ENCODE peak calls at places on chromosomes 13 and 19, in four cellular contexts. K, Z, D and V are unnamed samples.

GRCh38 chr13:102724923-102725322 is 30.1 kb upstream of the METTL21C start:
- DNase-seq in K (no peak), Z (peak; percentile 93), D (peak; percentile 24), V (peak; percentile 10)

GRCh38 chr19:12790628-12791344 is 500 bp upstream of the JUNB start:
- DNase-seq in K (no peak), Z (peak; percentile 14), D (no peak), V (no peak)

GRCh38 chr19:17488593-17489391 is 18.5 kb downstream of the SLC27A1 start:
- DNase-seq in K (peak; percentile 93), Z (peak; percentile 43), D (no peak), V (peak; percentile 88)

GRCh38 chr19:16620018-16620417 is 8.0 kb downstream of the MED26 start:
- DNase-seq in K (no peak), Z (no peak), D (no peak), V (no peak)

GRCh38 chr13:93758575-93758974 is 532.0 kb downstream of the GPC6 start:
- DNase-seq in K (no peak), Z (peak; percentile 25), D (peak; percentile 57), V (no peak)

GRCh38 chr13:113630296-113630695 is 27.7 kb downstream of the ATP4B start:
- DNase-seq in K (peak; percentile 15), Z (no peak), D (no peak), V (no peak)

GRCh38 chr19:1799695-1800342 is 12.3 kb downstream of the ATP8B3 start:
- DNase-seq in K (no peak), Z (no peak), D (no peak), V (no peak)

GRCh38 chr13:29886446-29886845 is 36.0 kb upstream of the UBL3 start:
- DNase-seq in K (no peak), Z (no peak), D (no peak), V (no peak)

GRCh38 chr19:43667524-43668405 is 2.2 kb downstream of the PLAUR start:
- DNase-seq in K (no peak), Z (no peak), D (peak; percentile 20), V (no peak)

DNA sequence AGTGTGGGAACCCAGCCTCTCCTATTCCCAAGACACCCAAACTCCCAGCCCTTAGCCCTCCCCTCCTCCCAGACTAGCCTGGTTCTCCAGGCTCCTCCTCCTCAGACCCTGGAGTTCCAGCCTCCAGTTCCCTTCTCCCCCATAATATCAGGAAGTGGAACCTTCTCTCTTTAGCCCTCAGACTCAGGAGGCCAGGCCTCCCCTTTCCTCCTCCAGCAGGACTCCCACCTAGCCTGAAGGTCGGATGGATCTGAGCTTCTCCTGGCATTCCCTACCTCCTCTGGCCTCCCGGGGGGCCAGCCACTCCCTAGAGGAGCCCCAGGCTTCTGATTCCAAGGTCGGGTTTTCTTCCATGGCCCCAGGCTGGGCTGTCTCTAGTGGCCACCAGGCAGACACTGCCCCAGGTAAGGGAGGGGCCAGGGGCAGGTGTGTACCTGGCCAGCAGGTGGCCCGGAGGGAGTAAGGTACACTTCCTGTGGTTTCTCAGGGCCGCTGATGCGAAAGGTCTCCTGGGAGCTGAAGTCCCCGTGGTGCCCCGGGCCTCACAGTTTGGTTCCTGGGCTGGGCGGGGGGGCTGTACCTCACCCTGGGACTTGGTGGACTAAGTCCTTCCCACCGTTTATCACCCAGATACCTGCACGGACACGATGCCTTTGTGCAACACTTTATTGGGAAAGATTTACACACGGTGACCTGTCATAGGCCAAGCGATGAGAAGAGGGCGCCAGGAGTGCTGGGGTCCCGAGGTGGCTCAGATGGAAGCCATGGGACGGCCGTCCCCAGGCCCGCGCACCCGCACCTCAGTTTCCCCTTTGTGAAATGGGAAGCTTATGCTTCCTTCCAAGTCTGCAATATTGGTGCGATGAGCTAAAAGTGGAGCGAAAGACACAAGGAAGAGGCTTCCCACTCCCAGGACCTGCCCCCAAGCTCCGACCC is at the start of gene TMC4:
- DNase-seq in K (peak; percentile 88), Z (peak; percentile 77), D (no peak), V (no peak)
- TF ChIP-seq CTCF in K (peak; percentile 93), Z (peak; percentile 31), D (no peak), V (no peak)

DNA sequence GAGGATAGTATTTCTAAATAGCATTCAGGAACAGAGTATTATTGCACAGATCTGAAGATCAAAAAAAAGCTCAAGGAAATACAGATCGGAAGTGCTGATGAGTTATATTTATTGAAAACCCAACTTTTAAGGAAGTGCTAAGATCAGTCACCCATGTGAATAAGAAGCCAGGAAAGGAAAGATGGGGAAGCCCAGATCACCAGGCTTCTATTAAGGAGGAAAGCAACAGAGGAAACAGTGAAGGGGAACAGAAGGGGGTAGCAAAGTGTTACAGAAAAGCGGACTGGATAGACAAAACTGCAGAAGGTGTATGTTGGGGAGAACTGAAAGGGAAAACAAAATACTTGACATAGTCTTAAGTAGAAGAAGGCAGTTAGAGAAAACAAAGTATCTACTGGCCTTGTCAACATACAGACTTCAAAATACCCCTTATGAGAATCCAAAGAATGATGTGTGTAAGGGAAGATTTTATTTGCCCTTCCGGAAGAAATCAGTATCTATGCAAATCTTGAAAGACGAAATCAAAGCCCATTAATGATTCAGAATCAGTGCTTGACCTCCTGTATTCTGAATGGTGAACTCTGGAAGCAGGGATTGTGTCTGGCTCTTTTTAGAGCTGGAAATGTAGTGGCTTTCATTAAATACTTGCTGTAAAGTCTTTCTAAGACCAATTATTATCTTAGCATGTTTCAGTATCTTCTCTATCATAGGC is 12.1 kb downstream of the UFM1 start:
- DNase-seq in K (no peak), Z (no peak), D (no peak), V (no peak)
- H3K4me3 ChIP-seq in K (no peak overlapping the region), Z (no peak overlapping the region), D (no peak overlapping the region), V (no peak overlapping the region)

GRCh38 chr13:43473437-43473836 is 313.3 kb downstream of the ENOX1 start:
- DNase-seq in K (no peak), Z (no peak), D (no peak), V (no peak)
- TF ChIP-seq CTCF in K (no peak), Z (no peak), D (no peak), V (no peak)

GRCh38 chr13:99432637-99433542 is 68.4 kb upstream of the TM9SF2 start:
- DNase-seq in K (peak; percentile 64), Z (peak; percentile 34), D (peak; percentile 73), V (peak; percentile 98)
- H3K4me3 ChIP-seq in K (peak overlapping the region; percentile 30), Z (peak overlapping the region; percentile 13), D (no peak overlapping the region), V (peak overlapping the region; percentile 72)

DNA sequence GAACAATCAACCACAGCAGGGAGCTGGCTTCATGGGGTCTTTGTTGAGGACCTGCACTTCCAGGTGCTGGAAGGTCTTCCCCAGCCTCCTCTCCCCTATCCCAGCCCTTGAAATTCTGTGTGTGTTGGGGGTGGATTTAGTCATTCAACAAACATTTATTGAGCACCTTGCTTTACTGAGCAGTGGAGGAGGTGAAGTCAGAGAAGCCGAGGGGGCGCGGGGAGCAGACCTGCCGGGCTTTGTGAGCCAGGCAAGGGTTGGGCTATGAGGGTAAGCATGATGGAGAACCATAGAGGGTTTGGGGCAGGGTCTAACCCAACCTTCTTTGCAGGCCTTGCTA is 3.5 kb upstream of the C19orf85 start:
- DNase-seq in K (no peak), Z (no peak), D (no peak), V (no peak)
- TF ChIP-seq CTCF in K (no peak), Z (no peak), D (no peak), V (no peak)

GRCh38 chr19:3406571-3407111 is 40.3 kb downstream of the NFIC start:
- DNase-seq in K (no peak), Z (no peak), D (no peak), V (no peak)

GRCh38 chr19:3402631-3403443 is 36.5 kb downstream of the NFIC start:
- DNase-seq in K (no peak), Z (no peak), D (no peak), V (no peak)

GRCh38 chr19:3403489-3404323 is 37.3 kb downstream of the NFIC start:
- DNase-seq in K (peak; percentile 64), Z (peak; percentile 11), D (peak; percentile 97), V (no peak)

GRCh38 chr19:3405261-3405653 is 38.9 kb downstream of the NFIC start:
- DNase-seq in K (no peak), Z (no peak), D (no peak), V (no peak)

DNA sequence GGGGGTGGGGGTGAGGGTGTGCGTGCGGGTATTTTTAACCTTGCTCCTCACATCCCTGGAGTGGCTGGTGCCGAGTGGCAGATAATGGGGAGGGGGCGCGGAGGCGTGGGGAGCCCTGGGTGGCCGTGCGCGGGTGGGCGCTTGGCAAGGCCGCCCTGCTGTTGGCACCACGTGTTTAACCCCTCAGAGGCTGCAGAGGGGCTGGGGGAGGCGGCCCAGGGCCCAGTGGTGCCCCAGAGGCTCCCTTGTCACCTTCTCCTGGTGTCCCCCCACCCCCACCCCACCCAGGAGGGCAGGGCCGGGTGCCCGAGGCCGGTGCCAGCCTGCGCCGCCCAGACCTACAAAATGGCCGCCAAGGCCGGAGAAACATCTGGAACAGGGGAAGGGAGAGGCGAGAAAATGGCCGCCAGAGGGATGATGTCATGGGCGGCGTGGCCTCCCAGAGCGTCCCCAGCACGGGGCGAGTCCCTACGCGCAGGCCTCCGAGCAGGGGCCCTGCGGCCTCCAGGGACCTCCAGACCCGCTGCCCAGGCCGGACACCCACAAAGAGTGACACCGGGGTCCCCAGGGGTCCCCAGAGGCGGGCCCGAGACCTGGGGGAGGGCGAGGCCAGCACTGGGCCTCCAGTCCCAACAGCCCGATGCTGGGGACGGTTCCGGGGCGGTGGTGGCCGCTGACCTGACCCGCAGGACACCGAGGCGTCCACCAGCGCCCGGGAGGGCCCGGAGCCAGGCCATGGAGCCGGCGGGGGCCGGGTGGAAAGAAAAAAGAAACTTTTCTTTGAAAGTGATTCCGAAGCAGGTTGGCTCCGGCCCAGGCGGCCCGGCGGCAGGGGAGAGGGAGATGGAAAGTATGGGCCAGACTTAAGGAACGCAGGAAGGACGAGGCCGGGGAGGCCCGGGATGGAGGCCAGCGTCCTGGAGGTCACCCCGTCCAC is 38.2 kb downstream of the NFIC start:
- DNase-seq in K (peak; percentile 63), Z (no peak), D (peak; percentile 93), V (no peak)
- H3K4me3 ChIP-seq in K (peak overlapping the region; percentile 48), Z (no peak overlapping the region), D (peak overlapping the region; percentile 5), V (no peak overlapping the region)

DNA sequence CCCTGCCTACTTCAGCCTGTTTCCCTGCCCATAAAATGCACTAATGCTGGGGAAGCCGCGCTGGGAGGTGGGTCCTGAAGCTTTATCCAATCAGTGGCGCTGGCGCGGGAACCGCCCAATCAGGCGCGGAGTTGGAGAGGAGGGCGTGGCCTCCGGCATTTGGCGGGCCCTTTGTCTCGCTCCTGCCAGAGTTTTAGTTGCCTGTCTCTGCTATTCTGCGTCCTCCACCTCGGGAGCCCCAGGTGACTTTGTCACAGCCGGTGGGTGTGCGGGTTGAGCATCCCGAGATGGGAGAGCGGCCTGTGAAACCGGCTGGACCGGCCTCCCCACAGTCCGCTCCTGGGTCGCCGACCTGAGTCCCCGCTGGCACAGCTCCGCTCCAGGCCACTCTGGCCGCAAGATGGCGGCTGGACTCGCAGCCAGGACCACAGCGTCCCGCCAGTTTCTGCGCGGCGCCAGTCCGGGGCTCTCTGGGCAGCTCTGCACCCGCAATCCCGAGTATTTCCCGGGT is 30.7 kb upstream of the ZNF429 start:
- DNase-seq in K (peak; percentile 60), Z (peak; percentile 64), D (peak; percentile 31), V (peak; percentile 10)
- TF ChIP-seq CTCF in K (no peak), Z (no peak), D (no peak), V (no peak)

DNA sequence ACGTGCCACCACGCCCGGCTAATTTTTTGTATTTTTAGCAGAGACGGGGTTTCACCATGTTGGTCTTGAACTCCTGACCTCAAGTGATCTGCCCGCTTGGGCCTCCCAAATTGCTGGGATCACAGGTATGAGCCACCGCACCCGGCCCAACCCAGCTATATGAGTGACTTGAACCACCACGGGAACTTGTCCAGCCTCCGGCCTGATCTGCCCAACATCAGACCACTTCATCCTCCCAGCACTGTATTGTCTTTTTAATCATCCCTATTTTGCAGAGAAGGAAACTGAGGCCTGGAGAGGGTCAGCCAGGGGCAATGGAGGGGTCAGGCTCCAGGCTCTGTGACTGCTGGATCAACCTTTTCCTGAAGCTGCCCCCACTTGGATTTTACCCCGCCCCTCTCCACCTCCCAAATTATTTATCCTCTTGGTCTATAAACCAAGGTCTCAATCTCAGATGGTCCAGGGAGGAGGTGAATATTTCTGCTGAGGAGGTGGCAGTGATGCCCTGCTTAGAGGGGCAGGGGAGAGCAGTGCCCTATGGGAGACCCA is 893 bp upstream of the PLIN3 start:
- DNase-seq in K (no peak), Z (no peak), D (no peak), V (no peak)
- H3K4me3 ChIP-seq in K (peak overlapping the region; percentile 76), Z (no peak overlapping the region), D (no peak overlapping the region), V (no peak overlapping the region)